ENCODE peak calls at places on chromosomes 7 and 10, in four cellular contexts. One of them, this sample, is unnamed.

GRCh38 chr7:105678811-105679495 is 97.7 kb upstream of the EFCAB10 start:
- DNase-seq in HepG2: no peak
- DNase-seq in K562: peak; percentile 46
- DNase-seq in A549: no peak
- DNase-seq in this sample: peak; percentile 50

GRCh38 chr10:132193907-132194552 is 7.3 kb downstream of the DPYSL4 start:
- DNase-seq in K562: peak; percentile 19
- DNase-seq in A549: no peak
- DNase-seq in HepG2: peak; percentile 17
- DNase-seq in this sample: no peak

GRCh38 chr7:132906193-132906829 is 175.6 kb downstream of the CHCHD3 start:
- DNase-seq in A549: no peak
- DNase-seq in K562: no peak
- DNase-seq in HepG2: no peak
- DNase-seq in this sample: no peak

GRCh38 chr10:3427846-3428442 is 255.4 kb upstream of the PITRM1 start:
- DNase-seq in K562: no peak
- DNase-seq in HepG2: no peak
- DNase-seq in A549: no peak
- DNase-seq in this sample: no peak

GRCh38 chr10:15300145-15300544 is 70.9 kb downstream of the FAM171A1 start:
- DNase-seq in K562: no peak
- DNase-seq in HepG2: no peak
- DNase-seq in A549: no peak
- DNase-seq in this sample: no peak

GRCh38 chr10:127990846-127991542 is 84.1 kb downstream of the PTPRE start:
- DNase-seq in K562: no peak
- DNase-seq in A549: peak; percentile 35
- DNase-seq in HepG2: no peak
- DNase-seq in this sample: peak; percentile 76

GRCh38 chr10:595473-595872 is 94.0 kb downstream of the DIP2C start:
- DNase-seq in HepG2: no peak
- DNase-seq in K562: no peak
- DNase-seq in A549: no peak
- DNase-seq in this sample: no peak

GRCh38 chr10:48205918-48206317 is 68.6 kb downstream of the FRMPD2 start:
- DNase-seq in K562: no peak
- DNase-seq in A549: no peak
- DNase-seq in HepG2: no peak
- DNase-seq in this sample: no peak

GRCh38 chr7:33698692-33699128 is 206.6 kb upstream of the BMPER start:
- DNase-seq in HepG2: peak; percentile 82
- DNase-seq in A549: no peak
- DNase-seq in K562: no peak
- DNase-seq in this sample: no peak

GRCh38 chr10:102853944-102854694 is at the start of gene BORCS7:
- DNase-seq in A549: peak; percentile 91
- DNase-seq in K562: peak; percentile 94
- DNase-seq in HepG2: peak; percentile 97
- DNase-seq in this sample: peak; percentile 97

GRCh38 chr7:54986716-54987115 is 32.1 kb upstream of the EGFR start:
- DNase-seq in HepG2: no peak
- DNase-seq in K562: no peak
- DNase-seq in A549: no peak
- DNase-seq in this sample: no peak

GRCh38 chr10:124676416-124677062 is 67.6 kb downstream of the FAM53B start:
- DNase-seq in HepG2: no peak
- DNase-seq in K562: no peak
- DNase-seq in A549: no peak
- DNase-seq in this sample: no peak

GRCh38 chr7:103640031-103640779 is 194.2 kb upstream of the SLC26A5 start:
- DNase-seq in A549: no peak
- DNase-seq in HepG2: no peak
- DNase-seq in K562: no peak
- DNase-seq in this sample: peak; percentile 84

GRCh38 chr7:53596230-53596629 is 560.8 kb downstream of the POM121L12 start:
- DNase-seq in A549: no peak
- DNase-seq in K562: no peak
- DNase-seq in HepG2: no peak
- DNase-seq in this sample: no peak

GRCh38 chr7:92584953-92585352 is 5.2 kb downstream of the FAM133B start:
- DNase-seq in A549: no peak
- DNase-seq in HepG2: peak; percentile 42
- DNase-seq in K562: no peak
- DNase-seq in this sample: no peak

GRCh38 chr7:99137418-99138180 is 6.3 kb downstream of the SMURF1 start:
- DNase-seq in K562: no peak
- DNase-seq in A549: peak; percentile 36
- DNase-seq in HepG2: no peak
- DNase-seq in this sample: peak; percentile 90

GRCh38 chr10:124522903-124523260 is 61.3 kb downstream of the LHPP start:
- DNase-seq in K562: no peak
- DNase-seq in A549: no peak
- DNase-seq in HepG2: peak; percentile 46
- DNase-seq in this sample: no peak

GRCh38 chr7:28958235-28958945 is at the start of gene TRIL:
- DNase-seq in K562: no peak
- DNase-seq in HepG2: no peak
- DNase-seq in A549: no peak
- DNase-seq in this sample: peak; percentile 50

GRCh38 chr7:128167316-128167691 is 73.8 kb upstream of the LEP start:
- DNase-seq in K562: peak; percentile 59
- DNase-seq in HepG2: no peak
- DNase-seq in A549: peak; percentile 72
- DNase-seq in this sample: peak; percentile 75

GRCh38 chr7:142939226-142939910 is at the start of gene LLCFC1:
- DNase-seq in HepG2: peak; percentile 13
- DNase-seq in K562: peak; percentile 60
- DNase-seq in A549: peak; percentile 46
- DNase-seq in this sample: no peak

GRCh38 chr7:76314042-76314721 is 11.7 kb downstream of the HSPB1 start:
- DNase-seq in K562: peak; percentile 98
- DNase-seq in HepG2: peak; percentile 85
- DNase-seq in A549: peak; percentile 92
- DNase-seq in this sample: peak; percentile 89

GRCh38 chr10:131931981-131932380 is 31.2 kb downstream of the PPP2R2D start:
- DNase-seq in K562: no peak
- DNase-seq in A549: no peak
- DNase-seq in HepG2: no peak
- DNase-seq in this sample: no peak

GRCh38 chr7:46257766-46258448 is 336.8 kb upstream of the IGFBP3 start:
- DNase-seq in A549: peak; percentile 15
- DNase-seq in HepG2: no peak
- DNase-seq in K562: no peak
- DNase-seq in this sample: peak; percentile 93

GRCh38 chr10:85916999-85917573 is 449.5 kb downstream of the GRID1 start:
- DNase-seq in HepG2: no peak
- DNase-seq in A549: no peak
- DNase-seq in K562: no peak
- DNase-seq in this sample: no peak

GRCh38 chr7:33964417-33965115 is 59.2 kb downstream of the BMPER start:
- DNase-seq in HepG2: no peak
- DNase-seq in A549: no peak
- DNase-seq in K562: no peak
- DNase-seq in this sample: no peak

GRCh38 chr7:20596653-20597052 is 18.8 kb upstream of the ABCB5 start:
- DNase-seq in A549: no peak
- DNase-seq in K562: no peak
- DNase-seq in HepG2: no peak
- DNase-seq in this sample: peak; percentile 88

GRCh38 chr10:68561804-68562649 is 1.9 kb downstream of the TET1 start:
- DNase-seq in A549: no peak
- DNase-seq in K562: peak; percentile 83
- DNase-seq in HepG2: no peak
- DNase-seq in this sample: no peak
- H3K4me3 ChIP-seq in A549: no peak overlapping the region
- H3K4me3 ChIP-seq in K562: peak overlapping the region; percentile 88
- H3K4me3 ChIP-seq in HepG2: peak overlapping the region; percentile 99
- H3K4me3 ChIP-seq in this sample: peak overlapping the region; percentile 96

GRCh38 chr7:120588411-120588810 is 269.5 kb downstream of the TSPAN12 start:
- DNase-seq in HepG2: no peak
- DNase-seq in K562: no peak
- DNase-seq in A549: no peak
- DNase-seq in this sample: no peak

GRCh38 chr7:120583835-120584586 is 273.9 kb downstream of the TSPAN12 start:
- DNase-seq in A549: no peak
- DNase-seq in HepG2: no peak
- DNase-seq in K562: no peak
- DNase-seq in this sample: peak; percentile 59

GRCh38 chr7:120587281-120587680 is 270.7 kb downstream of the TSPAN12 start:
- DNase-seq in HepG2: no peak
- DNase-seq in K562: no peak
- DNase-seq in A549: no peak
- DNase-seq in this sample: no peak

GRCh38 chr7:120588862-120589261 is 269.1 kb downstream of the TSPAN12 start:
- DNase-seq in K562: no peak
- DNase-seq in A549: no peak
- DNase-seq in HepG2: no peak
- DNase-seq in this sample: no peak

DNA sequence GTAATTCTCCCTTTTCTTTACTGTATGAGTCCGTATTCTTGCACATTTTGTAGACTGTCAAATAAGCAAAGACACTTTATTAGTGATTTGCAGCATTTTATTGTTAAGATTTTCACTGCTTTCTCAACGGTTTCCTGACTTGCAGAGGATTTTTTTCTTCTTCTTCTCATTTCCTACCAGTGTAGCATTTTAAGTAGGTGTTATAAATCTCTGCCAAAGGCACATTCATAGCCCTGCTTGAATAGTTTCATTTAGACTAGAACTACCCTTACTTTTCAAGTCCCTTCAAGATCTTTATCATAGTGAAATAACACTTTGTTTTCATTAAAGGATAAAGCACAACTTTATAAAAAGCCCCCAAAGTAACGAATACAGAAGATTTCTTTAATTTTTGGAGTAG is 271.4 kb downstream of the TSPAN12 start:
- DNase-seq in HepG2: no peak
- DNase-seq in A549: no peak
- DNase-seq in K562: no peak
- DNase-seq in this sample: no peak
- H3K27ac ChIP-seq in HepG2: no peak overlapping the region
- H3K27ac ChIP-seq in A549: no peak overlapping the region
- H3K27ac ChIP-seq in K562: no peak overlapping the region
- H3K27ac ChIP-seq in this sample: no peak overlapping the region

GRCh38 chr10:93138113-93138870 is 64.6 kb downstream of the CYP26A1 start:
- DNase-seq in HepG2: no peak
- DNase-seq in K562: no peak
- DNase-seq in A549: no peak
- DNase-seq in this sample: no peak

GRCh38 chr10:93142534-93142933 is 68.8 kb downstream of the CYP26A1 start:
- DNase-seq in HepG2: no peak
- DNase-seq in K562: peak; percentile 11
- DNase-seq in A549: no peak
- DNase-seq in this sample: no peak

GRCh38 chr10:93143286-93143685 is 69.6 kb downstream of the CYP26A1 start:
- DNase-seq in HepG2: no peak
- DNase-seq in K562: no peak
- DNase-seq in A549: no peak
- DNase-seq in this sample: no peak

DNA sequence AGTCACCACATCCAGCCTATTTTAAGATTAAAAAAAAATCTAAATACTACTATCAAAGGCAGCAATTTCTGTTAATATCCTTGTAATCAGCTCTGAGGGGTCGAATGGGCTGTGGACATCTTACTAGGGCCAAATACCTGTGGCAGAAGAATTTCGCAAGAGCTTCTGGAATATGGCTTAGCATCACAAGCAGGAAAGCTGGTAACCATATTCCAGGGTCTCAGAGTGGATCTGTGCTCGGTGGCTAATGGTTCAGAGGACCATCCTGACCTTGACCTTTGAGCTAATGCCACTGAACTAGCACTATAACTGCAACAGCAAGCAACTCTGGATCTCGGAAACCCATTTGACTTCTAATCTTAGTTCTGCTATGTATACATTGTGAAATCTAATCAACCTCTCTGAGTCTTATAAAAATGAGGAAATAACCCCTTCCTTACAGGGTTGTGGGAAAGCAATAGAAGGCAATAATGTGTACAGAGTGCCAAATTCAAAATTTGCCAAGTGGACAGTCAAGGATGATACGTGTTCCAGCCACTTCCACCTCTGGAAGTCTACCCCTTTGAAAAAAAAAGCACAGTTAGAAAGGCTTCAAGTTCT is 65.5 kb downstream of the CYP26A1 start:
- DNase-seq in HepG2: no peak
- DNase-seq in K562: no peak
- DNase-seq in A549: no peak
- DNase-seq in this sample: no peak
- TF ChIP-seq MAZ in HepG2: no peak
- TF ChIP-seq MAZ in K562: no peak
- TF ChIP-seq MAZ in A549: no peak
- TF ChIP-seq MAZ in this sample: no peak

GRCh38 chr7:155759740-155760430 is 52.4 kb downstream of the SHH start:
- DNase-seq in HepG2: no peak
- DNase-seq in K562: no peak
- DNase-seq in A549: no peak
- DNase-seq in this sample: no peak
- H3K4me3 ChIP-seq in HepG2: no peak overlapping the region
- H3K4me3 ChIP-seq in K562: no peak overlapping the region
- H3K4me3 ChIP-seq in A549: no peak overlapping the region
- H3K4me3 ChIP-seq in this sample: no peak overlapping the region

DNA sequence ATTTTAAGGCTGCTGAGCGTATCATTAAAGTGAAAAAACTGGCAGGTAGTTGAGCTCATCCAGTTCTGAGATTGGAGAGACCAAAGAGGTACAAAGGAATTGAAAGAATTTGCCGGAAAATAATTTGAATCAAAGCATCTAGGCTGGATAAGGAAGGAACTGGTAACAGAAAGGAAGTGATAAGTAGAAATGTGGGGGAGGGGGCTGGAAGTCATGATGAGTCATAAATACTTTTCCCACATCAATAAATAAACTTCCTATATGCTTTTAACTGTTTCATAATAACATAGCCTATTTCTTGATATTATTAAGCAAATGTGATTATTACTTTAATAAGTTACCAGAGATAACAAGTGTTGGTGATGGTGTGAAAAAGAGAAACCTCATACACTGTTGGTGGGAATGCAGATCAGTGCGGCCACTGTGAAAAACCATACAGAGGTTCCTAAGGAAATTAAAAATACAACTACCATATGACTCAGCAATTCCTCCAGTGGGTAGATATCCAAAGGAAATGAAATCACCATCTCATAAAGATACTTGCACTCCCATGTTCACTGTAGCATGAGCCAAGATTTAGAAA is 27.0 kb downstream of the ZNF438 start:
- DNase-seq in K562: no peak
- DNase-seq in HepG2: no peak
- DNase-seq in A549: no peak
- DNase-seq in this sample: peak; percentile 90
- H3K27ac ChIP-seq in K562: no peak overlapping the region
- H3K27ac ChIP-seq in HepG2: no peak overlapping the region
- H3K27ac ChIP-seq in A549: peak overlapping the region; percentile 56
- H3K27ac ChIP-seq in this sample: peak overlapping the region; percentile 28

This sample was measured in IMR-90.